ENCODE peak calls at places on chromosomes 1 and 21, in eight cellular contexts. Z, O, U, T, Q, P, Y and F are unnamed samples.
A peak's percentile ranks its signal among the peaks of the same experiment; 100 is the strongest.

GRCh38 chr1:244383278-244383884 is 68.3 kb downstream of the ADSS2 start:
- DNase-seq in Z (no peak), O (no peak), U (no peak), T (no peak), Q (no peak), P (no peak), Y (no peak), F (peak; percentile 26)

GRCh38 chr1:189646066-189646465 is 831.6 kb downstream of the BRINP3 start:
- DNase-seq in Z (no peak), O (no peak), U (no peak), T (no peak), Q (no peak), P (no peak), Y (no peak), F (no peak)

GRCh38 chr1:16183157-16183556 is 27.3 kb upstream of the EPHA2 start:
- DNase-seq in Z (no peak), O (no peak), U (peak; percentile 95), T (no peak), Q (peak; percentile 52), P (no peak), Y (no peak), F (no peak)

GRCh38 chr1:66751160-66751559 is 1.1 kb upstream of the DYNLT5 start:
- DNase-seq in Z (no peak), O (no peak), U (no peak), T (no peak), Q (no peak), P (no peak), Y (no peak), F (no peak)

GRCh38 chr1:160370561-160371345 is 3.9 kb downstream of the NHLH1 start:
- DNase-seq in Z (no peak), O (no peak), U (no peak), T (no peak), Q (no peak), P (no peak), Y (peak; percentile 41), F (peak; percentile 82)

GRCh38 chr1:213443415-213443814 is 392.4 kb downstream of the RPS6KC1 start:
- DNase-seq in Z (no peak), O (no peak), U (no peak), T (no peak), Q (no peak), P (no peak), Y (no peak), F (no peak)

GRCh38 chr1:239998312-239998649 is 93.4 kb upstream of the FMN2 start:
- DNase-seq in Z (no peak), O (no peak), U (no peak), T (no peak), Q (no peak), P (no peak), Y (no peak), F (no peak)

GRCh38 chr1:39590546-39590945 is 14.0 kb upstream of the PABPC4 start:
- DNase-seq in Z (no peak), O (no peak), U (peak; percentile 67), T (no peak), Q (no peak), P (no peak), Y (no peak), F (no peak)

GRCh38 chr1:171780583-171781166 is 785 bp upstream of the METTL13 start:
- DNase-seq in Z (no peak), O (no peak), U (peak; percentile 8), T (no peak), Q (no peak), P (no peak), Y (no peak), F (peak; percentile 70)

GRCh38 chr1:205715628-205716027 is 34.4 kb downstream of the NUCKS1 start:
- DNase-seq in Z (no peak), O (no peak), U (no peak), T (no peak), Q (no peak), P (no peak), Y (no peak), F (no peak)

GRCh38 chr1:200038987-200039848 is 11.7 kb downstream of the NR5A2 start:
- DNase-seq in Z (peak; percentile 17), O (no peak), U (peak; percentile 52), T (no peak), Q (no peak), P (no peak), Y (no peak), F (peak; percentile 18)

GRCh38 chr1:39408641-39409054 is 82.8 kb upstream of the BMP8A start:
- DNase-seq in Z (no peak), O (peak; percentile 70), U (peak; percentile 96), T (peak; percentile 96), Q (peak; percentile 97), P (peak; percentile 71), Y (peak; percentile 91), F (peak; percentile 99)

GRCh38 chr1:14165289-14165867 is 433.1 kb upstream of the KAZN start:
- DNase-seq in Z (no peak), O (no peak), U (no peak), T (no peak), Q (no peak), P (no peak), Y (no peak), F (no peak)

GRCh38 chr1:109931189-109931672 is 20.6 kb downstream of the CSF1 start:
- DNase-seq in Z (no peak), O (no peak), U (peak; percentile 81), T (no peak), Q (peak; percentile 83), P (no peak), Y (no peak), F (peak; percentile 44)

GRCh38 chr21:28334407-28334806 is 658.3 kb downstream of the LTN1 start:
- DNase-seq in Z (no peak), O (no peak), U (peak; percentile 11), T (no peak), Q (no peak), P (no peak), Y (no peak), F (no peak)

GRCh38 chr1:41576620-41577019 is 92.1 kb upstream of the EDN2 start:
- DNase-seq in Z (no peak), O (no peak), U (peak; percentile 57), T (no peak), Q (no peak), P (no peak), Y (no peak), F (no peak)

GRCh38 chr1:2314297-2314802 is 77.0 kb downstream of the MORN1 start:
- DNase-seq in Z (no peak), O (no peak), U (peak; percentile 33), T (no peak), Q (peak; percentile 60), P (no peak), Y (no peak), F (peak; percentile 80)

GRCh38 chr21:45056505-45056904 is 17.9 kb upstream of the ADARB1 start:
- DNase-seq in Z (no peak), O (no peak), U (no peak), T (no peak), Q (no peak), P (no peak), Y (no peak), F (no peak)

GRCh38 chr1:223776075-223776814 is 63.9 kb downstream of the CAPN2 start:
- DNase-seq in Z (no peak), O (no peak), U (peak; percentile 98), T (no peak), Q (peak; percentile 80), P (no peak), Y (no peak), F (no peak)

GRCh38 chr1:206608108-206608698 is 4.1 kb downstream of the EIF2D start:
- DNase-seq in Z (no peak), O (peak; percentile 45), U (peak; percentile 36), T (peak; percentile 7), Q (no peak), P (no peak), Y (no peak), F (peak; percentile 76)

GRCh38 chr1:170261669-170262068 is 115.9 kb downstream of the NTMT2 start:
- DNase-seq in Z (no peak), O (no peak), U (no peak), T (no peak), Q (peak; percentile 66), P (no peak), Y (no peak), F (no peak)